ENCODE peak calls at places on chromosome 12, in four cellular contexts. One of them, this sample, is unnamed.

GRCh38 chr12:29943683-29944082 is 159.9 kb upstream of the TMTC1 start:
- DNase-seq in naive B cell: no peak
- DNase-seq in posterior cingulate gyrus: no peak
- DNase-seq in aorta: no peak
- DNase-seq in this sample: no peak

GRCh38 chr12:123748661-123749060 is 13.4 kb upstream of the DNAH10 start:
- DNase-seq in naive B cell: no peak
- DNase-seq in posterior cingulate gyrus: no peak
- DNase-seq in aorta: no peak
- DNase-seq in this sample: no peak

GRCh38 chr12:44717612-44718011 is 158.5 kb downstream of the NELL2 start:
- DNase-seq in naive B cell: no peak
- DNase-seq in posterior cingulate gyrus: no peak
- DNase-seq in aorta: no peak
- DNase-seq in this sample: no peak

GRCh38 chr12:46268349-46268616 is 560 bp downstream of the SLC38A1 start:
- DNase-seq in naive B cell: no peak
- DNase-seq in posterior cingulate gyrus: no peak
- DNase-seq in aorta: no peak
- DNase-seq in this sample: no peak

GRCh38 chr12:54411398-54412241 is 7.4 kb downstream of the ITGA5 start:
- DNase-seq in naive B cell: no peak
- DNase-seq in posterior cingulate gyrus: no peak
- DNase-seq in aorta: peak
- DNase-seq in this sample: no peak

GRCh38 chr12:67952787-67953186 is 36.5 kb upstream of the IFNG-AS1 start:
- DNase-seq in naive B cell: no peak
- DNase-seq in posterior cingulate gyrus: no peak
- DNase-seq in aorta: no peak
- DNase-seq in this sample: no peak

GRCh38 chr12:46547421-46548340 is 175.1 kb upstream of the SLC38A2 start:
- DNase-seq in naive B cell: no peak
- DNase-seq in posterior cingulate gyrus: no peak
- DNase-seq in aorta: no peak
- DNase-seq in this sample: no peak

GRCh38 chr12:48074266-48074665 is 31.6 kb downstream of the SENP1 start:
- DNase-seq in naive B cell: no peak
- DNase-seq in posterior cingulate gyrus: no peak
- DNase-seq in aorta: no peak
- DNase-seq in this sample: no peak

GRCh38 chr12:89781961-89782360 is 73.3 kb upstream of the ATP2B1 start:
- DNase-seq in naive B cell: no peak
- DNase-seq in posterior cingulate gyrus: no peak
- DNase-seq in aorta: no peak
- DNase-seq in this sample: no peak

GRCh38 chr12:6950401-6950801 is 755 bp upstream of the PTPN6 start:
- DNase-seq in naive B cell: no peak
- DNase-seq in posterior cingulate gyrus: no peak
- DNase-seq in aorta: peak
- DNase-seq in this sample: no peak

GRCh38 chr12:104485651-104486341 is 29.0 kb downstream of the CHST11 start:
- DNase-seq in naive B cell: peak
- DNase-seq in posterior cingulate gyrus: no peak
- DNase-seq in aorta: no peak
- DNase-seq in this sample: no peak

GRCh38 chr12:108641446-108642268 is 8.0 kb upstream of the SELPLG start:
- DNase-seq in naive B cell: peak
- DNase-seq in posterior cingulate gyrus: no peak
- DNase-seq in aorta: no peak
- DNase-seq in this sample: no peak

GRCh38 chr12:52772188-52772587 is 5.0 kb downstream of the KRT76 start:
- DNase-seq in naive B cell: no peak
- DNase-seq in posterior cingulate gyrus: no peak
- DNase-seq in aorta: no peak
- DNase-seq in this sample: no peak

GRCh38 chr12:119334459-119335170 is at the start of gene CCDC60:
- DNase-seq in naive B cell: no peak
- DNase-seq in posterior cingulate gyrus: no peak
- DNase-seq in aorta: no peak
- DNase-seq in this sample: no peak

GRCh38 chr12:130132831-130133635 is 29.2 kb upstream of the FZD10 start:
- DNase-seq in naive B cell: no peak
- DNase-seq in posterior cingulate gyrus: no peak
- DNase-seq in aorta: peak
- DNase-seq in this sample: no peak

GRCh38 chr12:7175493-7175892 is 14.0 kb upstream of the PEX5 start:
- DNase-seq in naive B cell: no peak
- DNase-seq in posterior cingulate gyrus: no peak
- DNase-seq in aorta: no peak
- DNase-seq in this sample: no peak

GRCh38 chr12:116319316-116319715 is 41.8 kb upstream of the MED13L start:
- DNase-seq in naive B cell: no peak
- DNase-seq in posterior cingulate gyrus: no peak
- DNase-seq in aorta: no peak
- DNase-seq in this sample: no peak

GRCh38 chr12:48187916-48188695 is 4.7 kb downstream of the CCDC184 start:
- DNase-seq in naive B cell: no peak
- DNase-seq in posterior cingulate gyrus: no peak
- DNase-seq in aorta: no peak
- DNase-seq in this sample: no peak

GRCh38 chr12:132071837-132072384 is 72.2 kb downstream of the DDX51 start:
- DNase-seq in naive B cell: peak
- DNase-seq in posterior cingulate gyrus: no peak
- DNase-seq in aorta: no peak
- DNase-seq in this sample: no peak

GRCh38 chr12:131229426-131230339 is 276.0 kb downstream of the ADGRD1 start:
- DNase-seq in naive B cell: no peak
- DNase-seq in posterior cingulate gyrus: no peak
- DNase-seq in aorta: no peak
- DNase-seq in this sample: no peak

GRCh38 chr12:48795550-48796455 is 6.9 kb upstream of the ADCY6 start:
- DNase-seq in naive B cell: peak
- DNase-seq in posterior cingulate gyrus: peak
- DNase-seq in aorta: peak
- DNase-seq in this sample: peak

GRCh38 chr12:98856897-98857540 is 211.9 kb downstream of the APAF1 start:
- DNase-seq in naive B cell: no peak
- DNase-seq in posterior cingulate gyrus: no peak
- DNase-seq in aorta: no peak
- DNase-seq in this sample: no peak

GRCh38 chr12:94247256-94247655 is 98.9 kb downstream of the PLXNC1 start:
- DNase-seq in naive B cell: no peak
- DNase-seq in posterior cingulate gyrus: no peak
- DNase-seq in aorta: no peak
- DNase-seq in this sample: no peak

GRCh38 chr12:116665666-116666304 is 72.1 kb downstream of the SPRING1 start:
- DNase-seq in naive B cell: no peak
- DNase-seq in posterior cingulate gyrus: no peak
- DNase-seq in aorta: no peak
- DNase-seq in this sample: no peak

GRCh38 chr12:39314547-39314946 is 128.4 kb downstream of the KIF21A start:
- DNase-seq in naive B cell: no peak
- DNase-seq in posterior cingulate gyrus: no peak
- DNase-seq in aorta: no peak
- DNase-seq in this sample: no peak

GRCh38 chr12:3190101-3190500 is 112.9 kb downstream of the TSPAN9 start:
- DNase-seq in naive B cell: no peak
- DNase-seq in posterior cingulate gyrus: no peak
- DNase-seq in aorta: no peak
- DNase-seq in this sample: no peak

GRCh38 chr12:1044697-1045096 is 53.7 kb downstream of the ERC1 start:
- DNase-seq in naive B cell: no peak
- DNase-seq in posterior cingulate gyrus: no peak
- DNase-seq in aorta: no peak
- DNase-seq in this sample: no peak

GRCh38 chr12:130665753-130666152 is 50.3 kb downstream of the RIMBP2 start:
- DNase-seq in naive B cell: no peak
- DNase-seq in posterior cingulate gyrus: no peak
- DNase-seq in aorta: no peak
- DNase-seq in this sample: no peak

This sample was measured in dorsolateral prefrontal cortex.